ENCODE peak calls at places on chromosome 16, in eight cellular contexts. D is Caki2; K is Right ventricle myocardium superior; N is mesothelial cell of epicardium; E is stimulated activated CD4-positive, alpha-beta T cell treated with anti-CD3 and anti-CD28 coated beads, Interleukin-2, amount 100 ng/mL, for 48 hours; M is ureter; I is NCI-H1417; C is NB4. U is an unnamed sample.

GRCh38 chr16:11473728-11474127 is 113.0 kb downstream of the LITAF start:
- DNase-seq in N (no peak), D (no peak), K (no peak), I (no peak), M (no peak), C (no peak), E (no peak), U (no peak)

GRCh38 chr16:56606688-56607618 is 1.4 kb upstream of the MT2A start:
- DNase-seq in M (peak), D (peak), I (no peak), N (no peak), E (no peak), K (peak), C (peak), U (peak)

GRCh38 chr16:89345663-89346150 is 128.2 kb downstream of the ZNF778 start:
- DNase-seq in D (no peak), E (no peak), C (no peak), I (peak), N (no peak), M (no peak), K (no peak), U (no peak)

GRCh38 chr16:86554599-86554916 is 477 bp downstream of the MTHFSD start:
- DNase-seq in D (no peak), M (no peak), I (no peak), E (no peak), N (no peak), C (no peak), K (no peak), U (no peak)

GRCh38 chr16:67183-67791 is 5.1 kb downstream of the RHBDF1 start:
- DNase-seq in N (no peak), E (no peak), K (no peak), D (no peak), C (no peak), M (no peak), I (peak), U (no peak)

GRCh38 chr16:88298882-88299745 is 83.6 kb upstream of the ZNF469 start:
- DNase-seq in K (no peak), M (no peak), D (no peak), E (no peak), C (no peak), I (no peak), N (no peak), U (no peak)

GRCh38 chr16:26993988-26994387 is 72.7 kb upstream of the C16orf82 start:
- DNase-seq in E (no peak), D (no peak), K (no peak), N (no peak), I (no peak), M (no peak), C (no peak), U (no peak)

GRCh38 chr16:85910854-85911247 is 11.9 kb downstream of the IRF8 start:
- DNase-seq in N (no peak), E (no peak), K (no peak), C (no peak), M (no peak), D (no peak), I (no peak), U (no peak)

GRCh38 chr16:30875881-30876791 is 17.7 kb downstream of the BCL7C start:
- DNase-seq in D (peak), M (no peak), E (no peak), K (no peak), I (peak), C (peak), N (peak), U (peak)

GRCh38 chr16:67150058-67150832 is 553 bp downstream of the B3GNT9 start:
- DNase-seq in D (no peak), E (no peak), M (no peak), C (peak), I (peak), N (no peak), K (peak), U (no peak)